ENCODE peak calls at places on chromosomes 13 and 19, in six cellular contexts. K is effector memory CD4-positive, alpha-beta T cell; G is effector CD4-positive, alpha-beta T cell; V is caudate nucleus; J is iPS DF 19.7; R is uterus. Y is an unnamed sample.

GRCh38 chr13:107203146-107203847 is 635.4 kb upstream of the ARGLU1 start:
- DNase-seq in K (no peak), J (no peak), G (no peak), V (no peak), R (no peak), Y (no peak)

GRCh38 chr13:35210234-35210633 is 266.3 kb downstream of the MAB21L1 start:
- DNase-seq in K (no peak), R (no peak), J (no peak), G (no peak), V (no peak), Y (no peak)

GRCh38 chr19:38862321-38863059 is 12.7 kb upstream of the HNRNPL start:
- DNase-seq in J (no peak), V (no peak), K (no peak), R (peak), G (no peak), Y (no peak)

GRCh38 chr19:22634450-22634827 is 315 bp downstream of the ZNF492 start:
- DNase-seq in V (no peak), J (no peak), R (no peak), G (no peak), K (no peak), Y (no peak)

GRCh38 chr19:52369463-52370340 is at the start of gene ZNF880:
- DNase-seq in V (peak), K (peak), J (peak), G (peak), R (peak), Y (peak)

GRCh38 chr19:5330307-5330720 is 10.3 kb downstream of the PTPRS start:
- DNase-seq in J (no peak), G (no peak), K (no peak), R (no peak), V (no peak), Y (no peak)

GRCh38 chr19:39433480-39434079 is 2.2 kb downstream of the RPS16 start:
- DNase-seq in J (no peak), V (no peak), K (no peak), R (no peak), G (no peak), Y (no peak)

GRCh38 chr13:103188688-103189326 is 122.6 kb upstream of the SLC10A2 start:
- DNase-seq in V (no peak), G (no peak), K (no peak), J (no peak), R (no peak), Y (no peak)

GRCh38 chr19:11576186-11576585 is 1.3 kb downstream of the ACP5 start:
- DNase-seq in J (no peak), G (no peak), K (no peak), V (no peak), R (no peak), Y (no peak)

GRCh38 chr13:44540761-44541434 is 35.2 kb downstream of the TSC22D1 start:
- DNase-seq in V (no peak), G (no peak), J (no peak), R (no peak), K (no peak), Y (no peak)

GRCh38 chr19:30403583-30403982 is 31.4 kb downstream of the ZNF536 start:
- DNase-seq in G (no peak), J (no peak), V (no peak), R (no peak), K (no peak), Y (no peak)

GRCh38 chr13:110447058-110447511 is 114.4 kb downstream of the RAB20 start:
- DNase-seq in V (no peak), G (no peak), K (no peak), R (peak), J (no peak), Y (no peak)

GRCh38 chr19:3722443-3723109 is 14.4 kb downstream of the TJP3 start:
- DNase-seq in J (no peak), V (no peak), R (no peak), K (no peak), G (no peak), Y (no peak)

GRCh38 chr19:6133231-6133630 is 2.2 kb upstream of the ACSBG2 start:
- DNase-seq in J (no peak), R (no peak), V (no peak), K (no peak), G (no peak), Y (no peak)

GRCh38 chr19:53868091-53868891 is 608 bp downstream of the MYADM start:
- DNase-seq in J (no peak), K (no peak), V (no peak), G (no peak), R (peak), Y (peak)

GRCh38 chr13:98396071-98396710 is 180.7 kb downstream of the STK24 start:
- DNase-seq in V (no peak), G (no peak), J (no peak), K (no peak), R (no peak), Y (no peak)

GRCh38 chr13:20193924-20194631 is 1.3 kb upstream of the GJB2 start:
- DNase-seq in J (no peak), R (no peak), V (no peak), G (no peak), K (no peak), Y (no peak)

GRCh38 chr19:19342086-19343015 is 21.7 kb downstream of the MAU2 start:
- DNase-seq in R (peak), K (no peak), V (no peak), G (no peak), J (no peak), Y (no peak)

GRCh38 chr13:109764474-109765292 is 21.7 kb downstream of the IRS2 start:
- DNase-seq in K (no peak), V (no peak), R (no peak), G (no peak), J (no peak), Y (peak)

GRCh38 chr13:48562296-48563066 is 29.6 kb upstream of the RCBTB2 start:
- DNase-seq in R (no peak), G (peak), V (no peak), J (no peak), K (peak), Y (no peak)

Y was measured in CD14-positive monocyte.